ENCODE peak calls at places on chromosome 5, in four cellular contexts. C is left ventricle myocardium superior, U is thoracic aorta, Q is AG04450. M is an unnamed sample.

GRCh38 chr5:141958773-141959172 is 771 bp upstream of the PCDH12 start:
- DNase-seq in C (no peak), Q (no peak), U (no peak), M (no peak)

GRCh38 chr5:95446009-95446408 is 54.8 kb downstream of the FAM81B start:
- DNase-seq in Q (no peak), C (no peak), U (no peak), M (no peak)

GRCh38 chr5:178788381-178789085 is 58.1 kb upstream of the ZNF354A start:
- DNase-seq in U (no peak), C (no peak), Q (no peak), M (no peak)

GRCh38 chr5:151264113-151264512 is 11.1 kb downstream of the GM2A start:
- DNase-seq in U (no peak), C (no peak), Q (no peak), M (no peak)

GRCh38 chr5:61306531-61307195 is 25.4 kb upstream of the ZSWIM6 start:
- DNase-seq in Q (no peak), U (no peak), C (no peak), M (no peak)

GRCh38 chr5:111132731-111133435 is 40.7 kb downstream of the WDR36 start:
- DNase-seq in Q (no peak), C (no peak), U (no peak), M (no peak)

GRCh38 chr5:42109006-42109572 is 184.0 kb downstream of the FBXO4 start:
- DNase-seq in U (no peak), Q (no peak), C (no peak), M (no peak)

GRCh38 chr5:159616967-159617366 is 286.7 kb upstream of the IL12B start:
- DNase-seq in U (no peak), Q (no peak), C (no peak), M (no peak)

GRCh38 chr5:174045470-174046025 is at the start of gene NSG2:
- DNase-seq in Q (peak), C (peak), U (no peak), M (peak)

GRCh38 chr5:179699640-179700298 is 1.0 kb downstream of the CANX start:
- DNase-seq in Q (no peak), U (no peak), C (no peak), M (no peak)

GRCh38 chr5:163649522-163649921 is 144.1 kb downstream of the MAT2B start:
- DNase-seq in U (no peak), Q (no peak), C (no peak), M (no peak)

GRCh38 chr5:122156724-122157325 is 27.5 kb downstream of the ZNF474 start:
- DNase-seq in U (no peak), C (no peak), Q (no peak), M (no peak)

GRCh38 chr5:176568657-176569056 is 19.5 kb downstream of the CDHR2 start:
- DNase-seq in U (no peak), C (no peak), Q (no peak), M (no peak)

GRCh38 chr5:61370496-61370895 is 38.4 kb downstream of the ZSWIM6 start:
- DNase-seq in C (no peak), Q (no peak), U (no peak), M (no peak)

GRCh38 chr5:90434116-90434714 is 24.7 kb upstream of the CETN3 start:
- DNase-seq in U (no peak), C (peak), Q (no peak), M (no peak)

GRCh38 chr5:36206913-36207312 is 34.8 kb downstream of the NADK2 start:
- DNase-seq in C (no peak), Q (no peak), U (no peak), M (no peak)

GRCh38 chr5:113059232-113059805 is 82.7 kb downstream of the DCP2 start:
- DNase-seq in Q (no peak), U (no peak), C (peak), M (peak)

GRCh38 chr5:177189416-177189815 is 55.8 kb downstream of the NSD1 start:
- DNase-seq in U (no peak), C (no peak), Q (peak), M (no peak)

GRCh38 chr5:134917070-134917831 is 12.3 kb downstream of the PCBD2 start:
- DNase-seq in C (no peak), Q (no peak), U (no peak), M (no peak)

GRCh38 chr5:143471041-143471509 is 67.6 kb upstream of the NR3C1 start:
- DNase-seq in C (no peak), U (no peak), Q (peak), M (no peak)

M was measured in GOT3.